ENCODE peak calls at places on chromosomes 12 and 14, in seven cellular contexts. K is left colon, H is posterior vena cava, F is OCI-LY7, X is Caco-2, E is ELF-1, J is SHP77. V is an unnamed sample.

GRCh38 chr14:55448146-55448614 is 7.8 kb upstream of the TBPL2 start:
- DNase-seq in K (no peak), H (peak), F (no peak), X (no peak), E (peak), J (no peak), V (no peak)

GRCh38 chr12:28925726-28926376 is 223.2 kb upstream of the FAR2 start:
- DNase-seq in K (no peak), H (no peak), F (no peak), X (no peak), E (no peak), J (no peak), V (no peak)

GRCh38 chr14:96100171-96101064 is 61.3 kb downstream of the C14orf132 start:
- DNase-seq in K (peak), H (peak), F (peak), X (peak), E (peak), J (peak), V (peak)

GRCh38 chr14:33932526-33933292 is 18.2 kb downstream of the EGLN3 start:
- DNase-seq in K (no peak), H (no peak), F (no peak), X (no peak), E (no peak), J (peak), V (peak)

GRCh38 chr14:104582649-104583048 is 3.1 kb downstream of the C14orf180 start:
- DNase-seq in K (no peak), H (peak), F (no peak), X (peak), E (peak), J (no peak), V (no peak)

GRCh38 chr12:14193623-14194022 is 171.9 kb upstream of the ATF7IP start:
- DNase-seq in K (no peak), H (no peak), F (peak), X (no peak), E (no peak), J (no peak), V (no peak)

GRCh38 chr12:124904306-124905098 is 9.9 kb downstream of the UBC start:
- DNase-seq in K (peak), H (peak), F (no peak), X (peak), E (peak), J (peak), V (no peak)

GRCh38 chr12:57173089-57173488 is 25.7 kb upstream of the LRP1-AS start:
- DNase-seq in K (peak), H (peak), F (peak), X (peak), E (peak), J (peak), V (peak)

GRCh38 chr14:93023039-93023438 is 92.7 kb downstream of the ITPK1 start:
- DNase-seq in K (no peak), H (no peak), F (peak), X (peak), E (peak), J (no peak), V (no peak)

GRCh38 chr14:23377873-23378563 is 1.2 kb downstream of the CMTM5 start:
- DNase-seq in K (no peak), H (no peak), F (no peak), X (no peak), E (no peak), J (no peak), V (no peak)

GRCh38 chr14:104287301-104288009 is 149.1 kb downstream of the KIF26A start:
- DNase-seq in K (peak), H (peak), F (no peak), X (peak), E (no peak), J (no peak), V (no peak)

GRCh38 chr12:26863515-26863914 is 30.5 kb upstream of the ITPR2 start:
- DNase-seq in K (no peak), H (no peak), F (peak), X (no peak), E (no peak), J (no peak), V (no peak)

GRCh38 chr12:11162494-11162893 is 8.5 kb upstream of the SMIM10L1 start:
- DNase-seq in K (no peak), H (no peak), F (no peak), X (no peak), E (no peak), J (no peak), V (no peak)

GRCh38 chr14:39107624-39108023 is 4.6 kb upstream of the SEC23A start:
- DNase-seq in K (no peak), H (no peak), F (peak), X (no peak), E (no peak), J (peak), V (no peak)

GRCh38 chr12:27083861-27084271 is 1.5 kb upstream of the C12orf71 start:
- DNase-seq in K (no peak), H (no peak), F (no peak), X (no peak), E (peak), J (no peak), V (peak)

GRCh38 chr14:86541969-86542368 is 1012.0 kb downstream of the FLRT2 start:
- DNase-seq in K (no peak), H (no peak), F (no peak), X (no peak), E (no peak), J (no peak), V (no peak)

GRCh38 chr14:21098134-21098891 is at the start of gene ZNF219:
- DNase-seq in K (peak), H (no peak), F (peak), X (peak), E (peak), J (peak), V (peak)

GRCh38 chr14:87687338-87687876 is 305.6 kb downstream of the GALC start:
- DNase-seq in K (no peak), H (no peak), F (no peak), X (no peak), E (no peak), J (no peak), V (no peak)